ENCODE peak calls at places on chromosomes 16 and 17, in six cellular contexts. K is astrocyte of the spinal cord; D is naive B cell; R is HCT116; U is CD4-positive, CD25-positive, alpha-beta regulatory T cell; H is germinal center. X is an unnamed sample.

GRCh38 chr16:17801024-17801423 is 330.3 kb upstream of the XYLT1 start:
- DNase-seq in K (peak), H (no peak), R (no peak), U (no peak), D (no peak), X (no peak)

GRCh38 chr17:63153488-63153887 is 187.5 kb downstream of the TANC2 start:
- DNase-seq in D (no peak), K (no peak), H (no peak), R (no peak), U (no peak), X (no peak)

GRCh38 chr16:88448461-88449266 is 4.4 kb upstream of the ZFPM1 start:
- DNase-seq in K (no peak), D (no peak), H (peak), U (no peak), R (no peak), X (no peak)

GRCh38 chr17:6596941-6597340 is 40.6 kb upstream of the PITPNM3 start:
- DNase-seq in U (no peak), R (no peak), D (no peak), H (no peak), K (no peak), X (no peak)

GRCh38 chr17:249236-249993 is 68.0 kb upstream of the DOC2B start:
- DNase-seq in U (no peak), R (no peak), D (no peak), H (no peak), K (no peak), X (no peak)

GRCh38 chr17:77487211-77487629 is 346.5 kb downstream of the SEC14L1 start:
- DNase-seq in U (no peak), R (no peak), D (no peak), H (no peak), K (no peak), X (no peak)

GRCh38 chr16:16073884-16074781 is 124.7 kb downstream of the ABCC1 start:
- DNase-seq in U (no peak), K (peak), H (no peak), D (no peak), R (no peak), X (no peak)

GRCh38 chr16:28012031-28012445 is 51.5 kb downstream of the GSG1L start:
- DNase-seq in D (no peak), H (no peak), K (peak), U (no peak), R (no peak), X (no peak)

GRCh38 chr17:1087381-1088241 is 90.7 kb downstream of the TIMM22 start:
- DNase-seq in R (no peak), D (no peak), H (no peak), K (peak), U (no peak), X (no peak)

GRCh38 chr17:13244511-13244910 is 226.7 kb upstream of the ELAC2 start:
- DNase-seq in D (no peak), R (no peak), U (no peak), H (no peak), K (no peak), X (no peak)

GRCh38 chr17:18961634-18962493 is 9.9 kb downstream of the SLC5A10 start:
- DNase-seq in K (no peak), R (no peak), U (no peak), H (no peak), D (no peak), X (no peak)

GRCh38 chr16:85720319-85720637 is 30.6 kb downstream of the C16orf74 start:
- DNase-seq in R (no peak), K (no peak), H (no peak), D (no peak), U (no peak), X (no peak)

GRCh38 chr16:12433691-12434390 is 369.8 kb downstream of the CPPED1 start:
- DNase-seq in U (no peak), K (no peak), H (no peak), R (no peak), D (no peak), X (no peak)

X was measured in MM.1S.